ENCODE peak calls at places on chromosome 17, in seven cellular contexts. A is cardiac fibroblast, X is cardiac muscle cell, I is brain microvascular endothelial cell, F is thyroid gland, Q is AG09309, E is lower leg skin. M is an unnamed sample.

GRCh38 chr17:8818654-8819330 is 19.6 kb upstream of the MFSD6L start:
- DNase-seq in X (no peak), I (no peak), E (no peak), Q (no peak), A (no peak), F (no peak), M (no peak)

GRCh38 chr17:12637745-12638651 is 27.7 kb upstream of the MYOCD start:
- DNase-seq in E (no peak), I (no peak), F (no peak), Q (no peak), X (no peak), A (no peak), M (no peak)

GRCh38 chr17:7523033-7523432 is 25.8 kb upstream of the TNFSF12 start:
- DNase-seq in I (no peak), E (no peak), F (no peak), A (peak; percentile 30), X (peak; percentile 22), Q (no peak), M (no peak)

GRCh38 chr17:80463784-80464400 is 12.5 kb downstream of the NPTX1 start:
- DNase-seq in I (no peak), A (no peak), Q (no peak), X (no peak), F (no peak), E (no peak), M (no peak)

GRCh38 chr17:17837966-17838962 is 1.5 kb upstream of the SREBF1 start:
- DNase-seq in F (peak; percentile 88), I (no peak), A (peak; percentile 63), Q (no peak), X (peak; percentile 65), E (peak; percentile 77), M (peak; percentile 52)

GRCh38 chr17:72049914-72050313 is 70.9 kb upstream of the SOX9 start:
- DNase-seq in I (no peak), A (no peak), X (no peak), E (no peak), F (no peak), Q (no peak), M (peak; percentile 42)

GRCh38 chr17:76524598-76525512 is 12.7 kb downstream of the CYGB start:
- DNase-seq in Q (no peak), A (peak; percentile 73), F (peak; percentile 20), E (no peak), X (peak; percentile 65), I (no peak), M (peak; percentile 64)

GRCh38 chr17:376936-377863 is 24.6 kb upstream of the RPH3AL start:
- DNase-seq in I (no peak), A (no peak), F (no peak), E (no peak), X (no peak), Q (peak; percentile 25), M (no peak)

GRCh38 chr17:53472586-53472985 is 350.1 kb upstream of the KIF2B start:
- DNase-seq in E (no peak), F (no peak), A (no peak), I (no peak), X (peak; percentile 44), Q (no peak), M (peak; percentile 35)

GRCh38 chr17:33481652-33482051 is 188.6 kb upstream of the ASIC2 start:
- DNase-seq in E (no peak), X (no peak), F (no peak), A (no peak), Q (no peak), I (no peak), M (no peak)

GRCh38 chr17:74998783-74999182 is 11.4 kb downstream of the CDR2L start:
- DNase-seq in A (no peak), E (no peak), Q (no peak), F (no peak), X (no peak), I (no peak), M (no peak)

GRCh38 chr17:34121311-34121710 is 133.8 kb upstream of the CCL2 start:
- DNase-seq in Q (no peak), F (no peak), X (no peak), E (no peak), A (no peak), I (no peak), M (no peak)

GRCh38 chr17:43570518-43570928 is 24.4 kb upstream of the ETV4 start:
- DNase-seq in F (no peak), E (no peak), A (no peak), I (peak; percentile 41), X (no peak), Q (no peak), M (peak; percentile 89)

GRCh38 chr17:6574689-6575595 is 18.6 kb upstream of the PITPNM3 start:
- DNase-seq in F (peak; percentile 61), A (peak; percentile 76), I (peak; percentile 69), X (peak; percentile 76), E (no peak), Q (no peak), M (peak; percentile 48)

GRCh38 chr17:49002766-49003165 is 5.6 kb downstream of the IGF2BP1 start:
- DNase-seq in Q (no peak), I (no peak), X (no peak), F (no peak), A (no peak), E (no peak), M (no peak)
- H3K4me3 ChIP-seq in Q (no peak overlapping the region), I (no peak overlapping the region), X (peak overlapping the region; percentile 96), F (no peak overlapping the region), A (no peak overlapping the region), E (no peak overlapping the region), M (no peak overlapping the region)

GRCh38 chr17:58514795-58515157 is 338 bp upstream of the MTMR4 start:
- DNase-seq in F (no peak), I (no peak), A (no peak), Q (no peak), X (no peak), E (no peak), M (no peak)

GRCh38 chr17:58516644-58517377 is 2.4 kb upstream of the MTMR4 start:
- DNase-seq in A (no peak), F (no peak), Q (no peak), I (no peak), X (no peak), E (no peak), M (no peak)

GRCh38 chr17:58513913-58514794 is at the start of gene MTMR4:
- DNase-seq in F (peak; percentile 84), Q (no peak), A (peak; percentile 79), E (peak; percentile 68), I (peak; percentile 18), X (peak; percentile 82), M (peak; percentile 83)

GRCh38 chr17:58515286-58515685 is 848 bp upstream of the MTMR4 start:
- DNase-seq in X (no peak), Q (no peak), A (no peak), I (no peak), F (no peak), E (no peak), M (no peak)

GRCh38 chr17:58513391-58513912 is 986 bp downstream of the MTMR4 start:
- DNase-seq in F (no peak), E (no peak), A (no peak), X (no peak), Q (no peak), I (no peak), M (no peak)
- TF ChIP-seq CTCF in F (no peak), E (no peak), A (no peak), X (no peak), Q (no peak), I (no peak), M (no peak)

DNA sequence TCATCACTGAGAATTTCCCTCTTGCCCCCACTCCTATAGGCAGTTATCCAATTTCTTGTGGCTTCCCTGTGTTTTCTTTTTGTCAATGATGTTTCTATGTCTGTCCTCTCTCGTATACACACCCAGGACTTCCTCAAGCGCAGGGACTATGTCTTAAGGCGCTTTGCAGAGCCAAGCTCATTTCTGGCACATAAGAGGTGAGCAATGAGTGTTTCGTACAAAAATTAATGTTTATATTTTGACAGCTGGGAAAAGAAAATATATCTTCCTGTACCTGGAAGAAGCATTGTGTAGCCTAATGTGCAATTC is 966 bp downstream of the DDX42 start:
- DNase-seq in Q (no peak), X (no peak), F (no peak), A (peak; percentile 20), E (no peak), I (no peak), M (peak; percentile 34)
- H3K4me3 ChIP-seq in Q (peak overlapping the region; percentile 66), X (peak overlapping the region; percentile 93), F (peak overlapping the region; percentile 83), A (peak overlapping the region; percentile 94), E (peak overlapping the region; percentile 86), I (peak overlapping the region; percentile 76), M (peak overlapping the region; percentile 91)

GRCh38 chr17:40559954-40560591 is 5.2 kb downstream of the CCR7 start:
- DNase-seq in Q (peak; percentile 89), A (peak; percentile 97), X (peak; percentile 97), F (peak; percentile 94), I (peak; percentile 91), E (peak; percentile 91), M (peak; percentile 94)

GRCh38 chr17:40561871-40562611 is 3.2 kb downstream of the CCR7 start:
- DNase-seq in A (no peak), I (no peak), X (no peak), Q (no peak), E (no peak), F (no peak), M (no peak)

GRCh38 chr17:40559016-40559853 is 6.0 kb downstream of the CCR7 start:
- DNase-seq in X (peak; percentile 53), Q (no peak), A (peak; percentile 64), F (no peak), I (no peak), E (no peak), M (no peak)

GRCh38 chr17:40561294-40561870 is 3.9 kb downstream of the CCR7 start:
- DNase-seq in F (no peak), X (no peak), E (no peak), Q (no peak), A (no peak), I (no peak), M (no peak)

DNA sequence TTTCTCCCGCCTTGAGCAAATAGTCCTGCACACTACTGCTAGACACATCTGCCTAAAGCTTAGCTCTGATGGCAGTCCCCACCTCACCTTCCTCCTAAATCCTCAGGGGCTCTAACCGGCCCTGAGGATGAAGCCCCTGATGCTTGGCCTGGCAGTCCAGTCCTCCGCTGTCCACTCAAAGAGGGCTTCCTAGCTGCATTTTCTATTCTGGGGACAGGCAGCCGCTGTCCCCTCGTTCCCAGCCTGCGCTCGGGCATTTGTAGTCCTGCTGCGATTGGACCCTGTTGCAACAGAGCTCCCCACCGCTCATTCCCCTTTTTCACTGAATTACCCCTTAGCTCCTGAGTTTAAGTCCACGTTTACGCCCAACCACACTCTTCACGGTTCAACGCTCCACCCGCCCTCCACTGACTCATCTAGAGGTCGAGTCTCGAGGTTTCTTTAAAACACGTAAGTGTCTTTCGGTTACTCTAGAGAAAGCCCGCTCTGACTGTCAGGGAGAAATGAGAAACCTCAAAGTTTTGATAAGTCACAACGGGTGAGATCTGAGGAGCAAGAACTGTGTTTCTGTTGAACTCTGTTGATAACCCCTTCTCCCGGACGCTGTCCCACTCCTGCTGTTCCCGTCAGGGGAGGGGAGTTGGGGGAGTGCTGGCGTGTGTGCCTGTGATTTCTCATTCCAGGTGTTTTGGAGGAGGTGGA is 4.5 kb downstream of the CCR7 start:
- DNase-seq in E (no peak), F (peak; percentile 74), Q (no peak), A (peak; percentile 66), X (peak; percentile 77), I (peak; percentile 89), M (peak; percentile 36)
- TF ChIP-seq CTCF in E (no peak), F (no peak), Q (no peak), A (no peak), X (no peak), I (no peak), M (no peak)